ENCODE peak calls at places on chromosomes 4 and X, in four cellular contexts. One of them, this sample, is unnamed.

GRCh38 chrX:111869639-111870034 is 6.3 kb upstream of the TRPC5OS start:
- DNase-seq in cardiac muscle cell: peak
- DNase-seq in progenitor cell of endocrine pancreas: peak
- DNase-seq in heart left ventricle: no peak
- DNase-seq in this sample: peak

GRCh38 chr4:4673070-4673469 is 131.2 kb upstream of the STX18 start:
- DNase-seq in cardiac muscle cell: peak
- DNase-seq in progenitor cell of endocrine pancreas: no peak
- DNase-seq in heart left ventricle: no peak
- DNase-seq in this sample: no peak

GRCh38 chr4:89249313-89249712 is 58.3 kb downstream of the GPRIN3 start:
- DNase-seq in cardiac muscle cell: no peak
- DNase-seq in progenitor cell of endocrine pancreas: no peak
- DNase-seq in heart left ventricle: no peak
- DNase-seq in this sample: no peak

GRCh38 chr4:55154290-55154880 is 29.0 kb upstream of the KDR start:
- DNase-seq in cardiac muscle cell: no peak
- DNase-seq in progenitor cell of endocrine pancreas: no peak
- DNase-seq in heart left ventricle: no peak
- DNase-seq in this sample: no peak

GRCh38 chr4:160351018-160351417 is 1248.1 kb downstream of the RAPGEF2 start:
- DNase-seq in cardiac muscle cell: no peak
- DNase-seq in progenitor cell of endocrine pancreas: no peak
- DNase-seq in heart left ventricle: no peak
- DNase-seq in this sample: no peak

GRCh38 chrX:32293962-32294708 is 917.2 kb downstream of the DMD start:
- DNase-seq in cardiac muscle cell: no peak
- DNase-seq in progenitor cell of endocrine pancreas: no peak
- DNase-seq in heart left ventricle: peak
- DNase-seq in this sample: no peak

GRCh38 chr4:104642521-104642920 is 147.8 kb upstream of the CXXC4 start:
- DNase-seq in cardiac muscle cell: no peak
- DNase-seq in progenitor cell of endocrine pancreas: no peak
- DNase-seq in heart left ventricle: no peak
- DNase-seq in this sample: no peak

GRCh38 chr4:123659759-123660158 is 263.2 kb downstream of the SPRY1 start:
- DNase-seq in cardiac muscle cell: no peak
- DNase-seq in progenitor cell of endocrine pancreas: no peak
- DNase-seq in heart left ventricle: no peak
- DNase-seq in this sample: no peak

GRCh38 chrX:45894864-45895645 is 650.2 kb downstream of the ZNF674 start:
- DNase-seq in cardiac muscle cell: no peak
- DNase-seq in progenitor cell of endocrine pancreas: no peak
- DNase-seq in heart left ventricle: no peak
- DNase-seq in this sample: no peak

GRCh38 chrX:65476564-65476963 is 58.0 kb downstream of the LAS1L start:
- DNase-seq in cardiac muscle cell: no peak
- DNase-seq in progenitor cell of endocrine pancreas: no peak
- DNase-seq in heart left ventricle: no peak
- DNase-seq in this sample: no peak

GRCh38 chrX:113048896-113049295 is 208.3 kb upstream of the AMOT start:
- DNase-seq in cardiac muscle cell: no peak
- DNase-seq in progenitor cell of endocrine pancreas: no peak
- DNase-seq in heart left ventricle: no peak
- DNase-seq in this sample: no peak

GRCh38 chr4:141646969-141647368 is 10.6 kb downstream of the IL15 start:
- DNase-seq in cardiac muscle cell: no peak
- DNase-seq in progenitor cell of endocrine pancreas: no peak
- DNase-seq in heart left ventricle: no peak
- DNase-seq in this sample: no peak

GRCh38 chr4:111934294-111934693 is 211.0 kb upstream of the FAM241A start:
- DNase-seq in cardiac muscle cell: no peak
- DNase-seq in progenitor cell of endocrine pancreas: no peak
- DNase-seq in heart left ventricle: no peak
- DNase-seq in this sample: no peak

GRCh38 chrX:69564665-69565064 is 51.2 kb upstream of the EDA start:
- DNase-seq in cardiac muscle cell: no peak
- DNase-seq in progenitor cell of endocrine pancreas: no peak
- DNase-seq in heart left ventricle: no peak
- DNase-seq in this sample: no peak

GRCh38 chr4:4614925-4615678 is 73.3 kb upstream of the STX18 start:
- DNase-seq in cardiac muscle cell: no peak
- DNase-seq in progenitor cell of endocrine pancreas: no peak
- DNase-seq in heart left ventricle: no peak
- DNase-seq in this sample: peak

GRCh38 chrX:73965833-73966232 is 338.1 kb upstream of the ZCCHC13 start:
- DNase-seq in cardiac muscle cell: no peak
- DNase-seq in progenitor cell of endocrine pancreas: no peak
- DNase-seq in heart left ventricle: no peak
- DNase-seq in this sample: no peak

GRCh38 chr4:40843696-40844095 is 93.9 kb downstream of the NSUN7 start:
- DNase-seq in cardiac muscle cell: no peak
- DNase-seq in progenitor cell of endocrine pancreas: no peak
- DNase-seq in heart left ventricle: no peak
- DNase-seq in this sample: no peak
- TF ChIP-seq CTCF in cardiac muscle cell: no peak
- TF ChIP-seq CTCF in progenitor cell of endocrine pancreas: no peak
- TF ChIP-seq CTCF in heart left ventricle: no peak
- TF ChIP-seq CTCF in this sample: peak

GRCh38 chr4:22897520-22898108 is 204.9 kb downstream of the GBA3 start:
- DNase-seq in cardiac muscle cell: peak
- DNase-seq in progenitor cell of endocrine pancreas: peak
- DNase-seq in heart left ventricle: no peak
- DNase-seq in this sample: peak
- TF ChIP-seq CTCF in cardiac muscle cell: peak
- TF ChIP-seq CTCF in progenitor cell of endocrine pancreas: peak
- TF ChIP-seq CTCF in heart left ventricle: peak
- TF ChIP-seq CTCF in this sample: peak

GRCh38 chr4:22551550-22551949 is 35.7 kb upstream of the ADGRA3 start:
- DNase-seq in cardiac muscle cell: peak
- DNase-seq in progenitor cell of endocrine pancreas: no peak
- DNase-seq in heart left ventricle: no peak
- DNase-seq in this sample: no peak

GRCh38 chr4:22556411-22556969 is 40.6 kb upstream of the ADGRA3 start:
- DNase-seq in cardiac muscle cell: no peak
- DNase-seq in progenitor cell of endocrine pancreas: no peak
- DNase-seq in heart left ventricle: no peak
- DNase-seq in this sample: no peak

GRCh38 chr4:22553560-22553959 is 37.7 kb upstream of the ADGRA3 start:
- DNase-seq in cardiac muscle cell: no peak
- DNase-seq in progenitor cell of endocrine pancreas: no peak
- DNase-seq in heart left ventricle: no peak
- DNase-seq in this sample: no peak

GRCh38 chr4:22554670-22555069 is 38.8 kb upstream of the ADGRA3 start:
- DNase-seq in cardiac muscle cell: no peak
- DNase-seq in progenitor cell of endocrine pancreas: no peak
- DNase-seq in heart left ventricle: no peak
- DNase-seq in this sample: no peak

GRCh38 chr4:22552802-22553201 is 36.9 kb upstream of the ADGRA3 start:
- DNase-seq in cardiac muscle cell: no peak
- DNase-seq in progenitor cell of endocrine pancreas: no peak
- DNase-seq in heart left ventricle: no peak
- DNase-seq in this sample: no peak
- TF ChIP-seq CTCF in cardiac muscle cell: no peak
- TF ChIP-seq CTCF in progenitor cell of endocrine pancreas: no peak
- TF ChIP-seq CTCF in heart left ventricle: no peak
- TF ChIP-seq CTCF in this sample: no peak

DNA sequence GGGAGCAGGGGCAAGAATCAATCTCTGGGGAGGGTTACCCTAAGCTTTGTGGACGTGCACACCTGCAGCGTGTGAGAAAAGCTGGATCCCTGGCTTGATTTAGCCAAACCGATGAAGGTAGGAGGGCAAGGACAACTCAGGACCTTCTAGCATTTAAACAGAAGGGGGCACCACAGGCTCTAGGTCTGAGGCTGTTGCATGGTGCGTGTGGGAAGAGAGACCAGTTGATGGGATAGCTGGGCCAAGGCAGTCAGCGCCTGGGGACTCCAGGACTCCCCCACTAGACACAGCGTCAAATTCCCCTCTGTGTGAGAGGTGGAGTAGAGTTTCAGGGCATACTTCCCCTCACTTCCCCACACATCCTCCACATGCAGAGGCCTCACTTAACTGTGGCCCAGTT is 4.3 kb downstream of the GABRQ start:
- DNase-seq in cardiac muscle cell: peak
- DNase-seq in progenitor cell of endocrine pancreas: no peak
- DNase-seq in heart left ventricle: no peak
- DNase-seq in this sample: no peak
- TF ChIP-seq CTCF in cardiac muscle cell: peak
- TF ChIP-seq CTCF in progenitor cell of endocrine pancreas: no peak
- TF ChIP-seq CTCF in heart left ventricle: peak
- TF ChIP-seq CTCF in this sample: peak

DNA sequence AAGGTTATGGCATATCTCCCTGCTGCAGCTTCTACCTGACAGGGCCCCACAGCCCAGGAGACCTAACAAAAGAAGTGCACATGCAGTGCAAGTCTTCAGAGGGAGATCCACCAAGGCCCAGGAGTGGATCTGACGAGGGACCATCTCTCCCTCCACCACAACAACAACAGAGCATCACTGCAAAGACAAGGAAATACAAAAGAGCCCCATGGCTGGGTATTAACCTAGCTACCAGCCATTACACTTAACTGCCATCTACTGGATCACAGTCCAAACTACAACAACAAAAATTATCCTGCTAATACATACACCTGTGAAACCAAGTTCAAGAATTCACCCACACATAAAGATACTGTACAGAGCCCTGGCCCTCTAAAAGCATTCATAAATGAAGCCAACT is 280.2 kb upstream of the SLC7A11 start:
- DNase-seq in cardiac muscle cell: peak
- DNase-seq in progenitor cell of endocrine pancreas: no peak
- DNase-seq in heart left ventricle: no peak
- DNase-seq in this sample: peak
- TF ChIP-seq CTCF in cardiac muscle cell: peak
- TF ChIP-seq CTCF in progenitor cell of endocrine pancreas: peak
- TF ChIP-seq CTCF in heart left ventricle: peak
- TF ChIP-seq CTCF in this sample: peak

GRCh38 chr4:81369898-81370297 is 101.8 kb downstream of the RASGEF1B start:
- DNase-seq in cardiac muscle cell: no peak
- DNase-seq in progenitor cell of endocrine pancreas: no peak
- DNase-seq in heart left ventricle: no peak
- DNase-seq in this sample: no peak
- TF ChIP-seq CTCF in cardiac muscle cell: peak
- TF ChIP-seq CTCF in progenitor cell of endocrine pancreas: no peak
- TF ChIP-seq CTCF in heart left ventricle: no peak
- TF ChIP-seq CTCF in this sample: no peak

This sample was measured in HFFc6.